ENCODE peak calls at places on chromosomes 2 and 18, in four cellular contexts. X is K562, M is A549, Q is HepG2. J is an unnamed sample.

GRCh38 chr2:130819915-130820861 is 16.5 kb upstream of the ARHGEF4 start:
- DNase-seq in X (no peak), M (no peak), Q (no peak), J (no peak)

GRCh38 chr2:107255744-107256143 is 369.8 kb upstream of the ST6GAL2 start:
- DNase-seq in X (no peak), M (no peak), Q (no peak), J (no peak)

GRCh38 chr2:27369471-27370025 is 590 bp downstream of the EIF2B4 start:
- DNase-seq in X (no peak), M (no peak), Q (no peak), J (no peak)

GRCh38 chr2:148998162-148998830 is 40.2 kb upstream of the LYPD6B start:
- DNase-seq in X (no peak), M (no peak), Q (no peak), J (no peak)

GRCh38 chr2:1295740-1296139 is 117.5 kb upstream of the TPO start:
- DNase-seq in X (no peak), M (no peak), Q (no peak), J (no peak)

GRCh38 chr2:71571945-71572344 is 118.6 kb downstream of the DYSF start:
- DNase-seq in X (no peak), M (no peak), Q (no peak), J (no peak)

GRCh38 chr2:54083440-54083839 is 32.0 kb upstream of the ACYP2 start:
- DNase-seq in X (no peak), M (no peak), Q (no peak), J (no peak)

GRCh38 chr18:75162978-75163377 is 46.0 kb downstream of the PTGR3 start:
- DNase-seq in X (no peak), M (no peak), Q (no peak), J (no peak)

GRCh38 chr2:146801886-146802285 is 1042.9 kb upstream of the ACVR2A start:
- DNase-seq in X (no peak), M (no peak), Q (no peak), J (no peak)

GRCh38 chr2:168198476-168199192 is 48.8 kb downstream of the STK39 start:
- DNase-seq in X (no peak), M (peak; percentile 50), Q (peak; percentile 82), J (no peak)

GRCh38 chr2:17857016-17857415 is 21.5 kb upstream of the KCNS3 start:
- DNase-seq in X (no peak), M (peak; percentile 14), Q (no peak), J (no peak)

GRCh38 chr2:62529758-62530157 is 23.8 kb upstream of the TMEM17 start:
- DNase-seq in X (no peak), M (no peak), Q (no peak), J (no peak)

GRCh38 chr2:10166489-10167295 is 44.2 kb downstream of the RRM2 start:
- DNase-seq in X (no peak), M (no peak), Q (no peak), J (no peak)

GRCh38 chr2:149005471-149006077 is 32.9 kb upstream of the LYPD6B start:
- DNase-seq in X (no peak), M (no peak), Q (no peak), J (no peak)

GRCh38 chr2:154952346-154953010 is 254.0 kb downstream of the KCNJ3 start:
- DNase-seq in X (no peak), M (no peak), Q (no peak), J (no peak)

GRCh38 chr2:62149708-62150107 is 46.2 kb upstream of the B3GNT2 start:
- DNase-seq in X (peak; percentile 47), M (peak; percentile 65), Q (no peak), J (no peak)

GRCh38 chr2:27664245-27664574 is 521 bp downstream of the SLC4A1AP start:
- DNase-seq in X (no peak), M (no peak), Q (no peak), J (no peak)

GRCh38 chr2:136248242-136248641 is 130.3 kb upstream of the CXCR4 start:
- DNase-seq in X (no peak), M (peak; percentile 22), Q (no peak), J (no peak)
- TF ChIP-seq CHD4 in X (no peak), M (no peak), Q (no peak), J (no peak)

DNA sequence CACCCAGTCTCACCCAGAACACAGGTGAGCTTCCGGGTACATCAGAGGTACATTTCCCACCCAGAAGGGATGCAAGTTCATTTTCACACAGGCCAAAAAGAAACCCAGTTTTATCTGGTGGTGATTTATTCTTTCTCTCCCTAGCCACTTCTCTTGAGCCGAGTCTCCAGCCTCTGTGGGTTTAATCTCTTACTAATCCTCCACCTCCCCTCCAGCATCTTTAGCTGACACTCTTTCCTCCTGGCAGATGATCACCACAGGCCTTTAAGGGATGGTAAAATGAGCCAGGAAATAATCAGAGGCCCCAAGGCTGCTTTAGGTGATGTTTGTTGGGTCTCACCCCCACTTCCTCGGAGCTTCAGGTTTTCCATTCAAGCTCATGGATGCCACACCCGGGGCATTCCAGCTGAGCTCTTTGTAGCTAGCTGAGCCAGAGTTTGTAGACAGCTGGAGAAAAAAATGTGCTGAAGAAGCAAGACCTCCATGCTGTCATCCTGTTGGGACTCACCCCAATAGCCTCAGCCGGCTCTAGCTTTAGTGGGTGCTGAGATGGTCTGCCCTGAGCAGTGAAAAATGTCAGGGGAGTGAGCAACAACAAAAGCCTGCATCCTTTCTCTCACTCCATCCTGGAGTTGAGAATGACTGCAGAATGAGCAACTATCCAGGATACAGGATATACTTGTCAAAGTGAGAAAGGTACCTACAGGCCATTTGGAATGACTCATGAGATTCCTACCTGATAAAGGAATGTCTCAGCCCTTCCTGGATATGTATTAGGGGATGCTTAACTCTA is 145.9 kb upstream of the DLX2 start:
- DNase-seq in X (no peak), M (no peak), Q (no peak), J (no peak)
- TF ChIP-seq RAD21 in X (no peak), M (no peak), Q (no peak), J (no peak)

DNA sequence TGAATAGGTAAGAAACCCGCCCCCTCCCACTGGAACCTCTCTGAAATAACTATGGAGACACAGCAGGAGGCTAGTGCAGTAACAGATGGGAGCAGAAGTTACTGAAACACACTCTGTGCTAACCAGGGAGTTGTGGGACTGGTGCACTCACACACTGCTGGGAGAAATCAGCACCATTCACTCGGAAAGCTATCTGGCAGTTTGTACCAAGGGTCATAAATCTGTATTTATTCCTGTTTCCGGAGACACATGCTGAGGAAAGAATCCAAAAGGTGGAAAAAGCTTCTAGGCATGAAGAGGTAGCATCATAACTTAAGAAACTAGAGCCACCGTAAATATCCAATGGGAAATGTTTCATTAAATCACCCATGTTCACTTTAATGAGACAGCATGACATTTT is 39.9 kb downstream of the TGFA start:
- DNase-seq in X (no peak), M (no peak), Q (no peak), J (no peak)
- TF ChIP-seq REST in X (no peak), M (peak; percentile 49), Q (no peak), J (no peak)

DNA sequence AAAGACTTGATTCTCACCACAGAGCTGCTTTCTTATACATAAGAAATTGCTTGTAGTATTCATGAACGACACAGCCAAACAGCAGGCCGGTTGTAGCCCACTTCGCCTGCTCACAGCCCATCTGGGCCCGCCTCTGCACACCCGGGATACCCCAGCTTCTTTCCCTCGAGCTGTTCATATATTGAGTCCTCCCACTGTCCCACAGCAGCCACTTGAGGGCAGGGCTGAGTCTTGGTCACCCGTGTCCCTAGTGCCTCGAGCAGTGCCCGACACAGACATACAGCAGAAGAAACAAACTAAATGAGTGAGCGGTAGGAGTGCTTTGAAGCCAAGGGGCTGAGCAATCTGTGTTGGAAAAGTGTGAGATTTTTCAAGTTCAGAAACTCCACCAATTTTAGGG is 251.4 kb downstream of the KLHL29 start:
- DNase-seq in X (peak; percentile 56), M (peak; percentile 32), Q (peak; percentile 61), J (no peak)
- TF ChIP-seq CHD4 in X (no peak), M (no peak), Q (no peak), J (no peak)

DNA sequence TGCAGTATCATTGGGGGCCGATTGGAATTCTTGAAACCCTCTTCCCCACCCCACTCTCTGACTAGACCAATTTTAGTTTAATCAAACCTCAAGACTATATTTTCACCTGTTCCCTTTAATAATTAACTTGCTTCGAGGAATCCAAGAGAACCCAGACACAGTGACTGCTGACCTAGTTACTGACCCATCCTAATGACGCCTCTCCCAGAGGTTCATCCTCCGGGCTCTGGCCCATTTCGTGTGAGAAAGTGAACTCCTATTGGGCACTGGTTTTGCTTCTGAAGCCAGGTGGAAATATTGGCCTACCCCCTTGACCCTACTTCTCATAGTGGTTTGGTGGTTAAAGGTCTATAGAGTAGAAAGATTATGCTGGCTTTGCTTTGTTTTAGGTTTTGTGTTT is 39.9 kb downstream of the RPL37A start:
- DNase-seq in X (no peak), M (no peak), Q (no peak), J (no peak)
- TF ChIP-seq RAD21 in X (no peak), M (no peak), Q (no peak), J (no peak)

DNA sequence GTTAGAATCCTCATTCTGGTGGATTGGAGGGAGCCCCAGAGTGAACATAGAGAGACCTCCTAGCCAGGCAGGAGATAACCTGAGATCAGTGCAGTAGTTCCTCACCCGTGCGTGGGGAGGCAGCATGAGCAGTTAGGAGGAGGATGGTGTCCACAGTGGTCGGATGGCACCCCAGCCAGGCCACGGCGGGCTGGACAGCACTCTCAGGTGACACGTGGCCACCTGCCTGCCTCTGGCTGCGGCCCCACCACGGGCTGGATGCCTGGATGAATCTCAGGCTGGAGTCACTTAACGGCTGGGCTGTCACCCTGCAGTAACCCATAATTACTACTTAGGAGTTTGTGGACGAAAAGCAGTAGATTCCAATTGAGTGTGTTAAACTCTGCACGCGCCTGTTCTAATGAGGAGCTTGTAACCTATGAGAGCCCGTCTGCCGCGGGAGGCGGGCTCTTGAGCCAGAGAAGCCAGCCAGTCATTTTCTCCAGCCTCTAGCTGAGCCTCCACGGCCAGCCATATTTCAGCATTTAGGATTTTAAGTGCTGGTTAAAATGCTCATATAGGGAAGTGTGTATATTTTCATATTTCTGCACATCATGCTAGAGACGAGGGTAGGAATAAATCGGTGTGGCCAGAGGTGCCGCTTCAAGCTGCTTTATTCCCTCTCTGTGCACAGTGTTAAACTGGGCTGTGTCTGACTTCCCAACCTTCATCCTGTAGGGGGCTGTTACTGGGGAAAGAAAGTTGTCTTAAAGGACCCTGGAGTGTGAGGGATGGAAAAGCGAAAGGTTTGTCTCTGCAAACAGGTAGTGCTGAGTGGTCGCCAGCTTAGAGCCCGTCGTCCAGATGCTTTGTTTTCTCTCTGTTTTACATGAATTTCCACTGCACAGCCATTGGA is 144.0 kb downstream of the GLI2 start:
- DNase-seq in X (no peak), M (no peak), Q (no peak), J (no peak)
- TF ChIP-seq REST in X (no peak), M (no peak), Q (no peak), J (no peak)

GRCh38 chr2:59583173-59583765 is 970.2 kb downstream of the BCL11A start:
- DNase-seq in X (no peak), M (no peak), Q (no peak), J (no peak)

GRCh38 chr2:59589881-59590280 is 963.6 kb downstream of the BCL11A start:
- DNase-seq in X (no peak), M (no peak), Q (no peak), J (no peak)

GRCh38 chr2:59590802-59591201 is 962.7 kb downstream of the BCL11A start:
- DNase-seq in X (no peak), M (no peak), Q (no peak), J (no peak)

GRCh38 chr2:59585657-59586056 is 967.8 kb downstream of the BCL11A start:
- DNase-seq in X (no peak), M (no peak), Q (no peak), J (no peak)

DNA sequence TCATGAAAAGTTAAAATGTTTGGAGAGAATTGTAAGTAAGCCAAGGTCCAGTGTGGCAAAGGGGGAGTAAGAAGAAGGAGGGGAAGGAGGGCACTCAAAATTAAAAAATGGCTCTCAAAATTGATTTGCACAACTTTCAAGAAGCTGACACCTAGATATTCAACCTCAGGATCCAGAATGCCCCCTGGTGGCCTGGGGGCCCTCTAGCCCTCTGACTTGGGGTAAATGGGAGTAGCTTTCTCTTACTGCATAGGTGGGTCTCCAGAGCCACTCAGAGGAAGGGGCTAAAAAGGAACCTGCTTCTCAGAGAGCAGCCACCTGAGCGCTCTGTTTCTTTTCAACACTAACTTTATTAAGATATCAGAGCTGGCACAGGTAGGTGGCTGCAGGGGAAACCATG is 968.5 kb downstream of the BCL11A start:
- DNase-seq in X (peak; percentile 4), M (peak; percentile 11), Q (peak; percentile 6), J (no peak)
- TF ChIP-seq CHD4 in X (no peak), M (no peak), Q (no peak), J (no peak)